ENCODE peak calls at places on chromosomes 12 and 14, in seven cellular contexts. L, G, Z, E, W, N and R are unnamed samples.

GRCh38 chr12:75488553-75488952 is 8.0 kb downstream of the GLIPR1 start:
- DNase-seq in L (peak), G (no peak), Z (peak), E (peak), W (no peak), N (no peak), R (peak)

GRCh38 chr12:25054783-25055144 is 105.9 kb upstream of the BCAT1 start:
- DNase-seq in L (peak), G (no peak), Z (peak), E (peak), W (peak), N (peak), R (no peak)

GRCh38 chr12:12813120-12814101 is at the start of gene DDX47:
- DNase-seq in L (peak), G (peak), Z (peak), E (peak), W (peak), N (peak), R (peak)

GRCh38 chr12:42921741-42922511 is 332.4 kb upstream of the PRICKLE1 start:
- DNase-seq in L (no peak), G (no peak), Z (no peak), E (peak), W (no peak), N (no peak), R (no peak)

GRCh38 chr14:58662028-58662427 is 24.3 kb downstream of the DACT1 start:
- DNase-seq in L (no peak), G (no peak), Z (no peak), E (no peak), W (no peak), N (no peak), R (peak)

GRCh38 chr12:49231881-49232650 is 32.8 kb upstream of the TUBA1C start:
- DNase-seq in L (no peak), G (peak), Z (no peak), E (peak), W (no peak), N (no peak), R (no peak)

GRCh38 chr12:123089631-123090353 is 61.1 kb downstream of the PITPNM2 start:
- DNase-seq in L (no peak), G (no peak), Z (no peak), E (peak), W (no peak), N (no peak), R (peak)

GRCh38 chr12:120241561-120242274 is 23.8 kb downstream of the PXN start:
- DNase-seq in L (no peak), G (no peak), Z (no peak), E (no peak), W (no peak), N (no peak), R (no peak)

GRCh38 chr12:62802321-62802720 is 132.6 kb downstream of the PPM1H start:
- DNase-seq in L (no peak), G (no peak), Z (no peak), E (no peak), W (no peak), N (no peak), R (no peak)

GRCh38 chr14:94673781-94674231 is 61.6 kb downstream of the SERPINA3 start:
- DNase-seq in L (no peak), G (no peak), Z (no peak), E (peak), W (no peak), N (no peak), R (no peak)

GRCh38 chr12:109612975-109613502 is 39.4 kb downstream of the MVK start:
- DNase-seq in L (peak), G (no peak), Z (no peak), E (no peak), W (no peak), N (no peak), R (no peak)